ENCODE peak calls at places on chromosomes 16 and 17, in six cellular contexts. V is WTC11, L is endothelial cell, P is dorsolateral prefrontal cortex, Z is Caco-2, Y is left ventricle myocardium inferior. E is an unnamed sample.

GRCh38 chr16:27717726-27718125 is 167.8 kb downstream of the KATNIP start:
- DNase-seq in Y (no peak), P (no peak), V (no peak), L (no peak), Z (no peak), E (no peak)

GRCh38 chr16:19505600-19506303 is 16.1 kb downstream of the GDE1 start:
- DNase-seq in L (no peak), Z (no peak), V (no peak), Y (no peak), P (no peak), E (peak; percentile 74)

GRCh38 chr16:49635591-49636581 is 220.0 kb downstream of the ZNF423 start:
- DNase-seq in Y (no peak), L (no peak), Z (no peak), P (no peak), V (no peak), E (no peak)

GRCh38 chr17:11598274-11599221 is at the start of gene DNAH9:
- DNase-seq in Z (peak; percentile 79), V (peak; percentile 93), P (peak; percentile 78), Y (peak; percentile 97), L (no peak), E (no peak)

GRCh38 chr17:45838751-45839150 is 5.9 kb upstream of the SPPL2C start:
- DNase-seq in Z (no peak), Y (no peak), V (no peak), L (no peak), P (no peak), E (no peak)

GRCh38 chr17:80888276-80889160 is 103.1 kb upstream of the CHMP6 start:
- DNase-seq in Y (peak; percentile 13), L (no peak), V (peak; percentile 8), P (no peak), Z (no peak), E (no peak)

GRCh38 chr17:79915850-79916430 is 76.7 kb upstream of the CBX4 start:
- DNase-seq in V (peak; percentile 72), L (no peak), P (no peak), Z (peak; percentile 99), Y (no peak), E (peak; percentile 83)

GRCh38 chr17:76261421-76262215 is 3.5 kb upstream of the UBALD2 start:
- DNase-seq in Z (no peak), V (no peak), Y (no peak), P (no peak), L (peak; percentile 40), E (no peak)

GRCh38 chr17:8681175-8681949 is 50.8 kb upstream of the MYH10 start:
- DNase-seq in Z (no peak), Y (peak; percentile 31), V (no peak), L (no peak), P (no peak), E (no peak)

GRCh38 chr17:39769974-39770587 is 32.3 kb downstream of the GRB7 start:
- DNase-seq in Z (no peak), L (no peak), P (no peak), V (no peak), Y (no peak), E (peak; percentile 95)

GRCh38 chr17:39246274-39246673 is 20.5 kb upstream of the STAC2 start:
- DNase-seq in L (no peak), Y (no peak), V (no peak), Z (no peak), P (no peak), E (no peak)

GRCh38 chr16:819336-819735 is 18.8 kb upstream of the GNG13 start:
- DNase-seq in P (no peak), V (no peak), Z (no peak), L (no peak), Y (no peak), E (no peak)

GRCh38 chr17:5758651-5759050 is 174.3 kb upstream of the NLRP1 start:
- DNase-seq in Z (peak; percentile 4), L (no peak), Y (no peak), V (peak; percentile 53), P (no peak), E (peak; percentile 47)

GRCh38 chr17:82236142-82236971 is 7.5 kb downstream of the SLC16A3 start:
- DNase-seq in L (peak; percentile 77), P (peak; percentile 66), Y (peak; percentile 67), V (peak; percentile 79), Z (peak; percentile 72), E (peak; percentile 74)

GRCh38 chr17:64540118-64540776 is 33.5 kb downstream of the CEP95 start:
- DNase-seq in V (no peak), Z (no peak), Y (no peak), L (no peak), P (no peak), E (no peak)

GRCh38 chr17:81735181-81736102 is 23.4 kb downstream of the SLC25A10 start:
- DNase-seq in P (no peak), Z (peak; percentile 41), L (no peak), Y (no peak), V (no peak), E (peak; percentile 39)

GRCh38 chr16:68234188-68235104 is 1.5 kb downstream of the ESRP2 start:
- DNase-seq in L (no peak), P (no peak), Z (peak; percentile 96), V (peak; percentile 71), Y (no peak), E (peak; percentile 42)

GRCh38 chr17:82438401-82439193 is 12.0 kb downstream of the CYBC1 start:
- DNase-seq in L (no peak), Z (no peak), P (no peak), V (no peak), Y (no peak), E (no peak)

GRCh38 chr17:62826956-62827355 is 18.8 kb upstream of the MARCHF10 start:
- DNase-seq in V (no peak), Z (no peak), L (no peak), P (no peak), Y (no peak), E (no peak)

GRCh38 chr17:63426041-63426916 is 19.8 kb downstream of the CYB561 start:
- DNase-seq in L (no peak), Z (no peak), Y (no peak), V (no peak), P (no peak), E (no peak)

GRCh38 chr17:8226536-8227237 is 16.3 kb upstream of the AURKB start:
- DNase-seq in P (peak; percentile 40), L (peak; percentile 76), Z (peak; percentile 78), Y (peak; percentile 52), V (peak; percentile 81), E (peak; percentile 95)

GRCh38 chr16:9739301-9739700 is 442.9 kb downstream of the GRIN2A start:
- DNase-seq in L (no peak), Z (no peak), V (no peak), Y (no peak), P (no peak), E (no peak)

GRCh38 chr16:4298761-4299522 is 16.9 kb upstream of the GLIS2 start:
- DNase-seq in Z (peak; percentile 89), V (peak; percentile 76), L (peak; percentile 52), P (no peak), Y (peak; percentile 80), E (peak; percentile 89)

GRCh38 chr16:10509534-10510025 is 70.8 kb downstream of the EMP2 start:
- DNase-seq in P (no peak), L (peak; percentile 71), V (peak; percentile 56), Z (peak; percentile 80), Y (no peak), E (peak; percentile 82)

GRCh38 chr17:77054926-77055325 is 85.8 kb upstream of the SEC14L1 start:
- DNase-seq in L (no peak), Z (no peak), Y (no peak), V (no peak), P (no peak), E (no peak)

GRCh38 chr16:66115373-66115772 is 251.1 kb upstream of the CDH5 start:
- DNase-seq in V (no peak), Z (no peak), P (no peak), L (no peak), Y (no peak), E (no peak)
- TF ChIP-seq CTCF in V (peak; percentile 27), Z (no peak), P (no peak), L (no peak), Y (no peak), E (no peak)

DNA sequence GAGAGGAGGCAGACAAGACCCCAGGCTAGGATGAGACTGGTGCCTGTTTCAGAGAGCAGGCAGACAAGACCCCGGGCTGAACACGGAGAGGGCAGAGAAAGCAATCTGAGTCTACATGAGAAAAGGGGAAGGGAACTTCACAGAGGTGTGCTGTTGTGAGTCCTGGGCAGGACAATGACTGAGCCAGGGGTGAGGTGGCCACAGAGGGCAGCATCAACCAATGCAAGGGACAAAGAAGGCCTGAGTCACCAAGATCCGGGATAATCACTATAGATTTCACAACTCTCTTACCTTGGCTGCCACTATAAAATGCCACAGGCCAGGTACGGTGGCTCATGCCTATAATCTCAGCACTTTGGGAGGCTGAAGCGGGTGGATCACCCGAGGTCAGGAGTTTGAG is 89.0 kb downstream of the SLC39A11 start:
- DNase-seq in P (no peak), Z (no peak), V (no peak), L (no peak), Y (no peak), E (peak; percentile 56)
- TF ChIP-seq CTCF in P (no peak), Z (no peak), V (no peak), L (no peak), Y (no peak), E (no peak)

DNA sequence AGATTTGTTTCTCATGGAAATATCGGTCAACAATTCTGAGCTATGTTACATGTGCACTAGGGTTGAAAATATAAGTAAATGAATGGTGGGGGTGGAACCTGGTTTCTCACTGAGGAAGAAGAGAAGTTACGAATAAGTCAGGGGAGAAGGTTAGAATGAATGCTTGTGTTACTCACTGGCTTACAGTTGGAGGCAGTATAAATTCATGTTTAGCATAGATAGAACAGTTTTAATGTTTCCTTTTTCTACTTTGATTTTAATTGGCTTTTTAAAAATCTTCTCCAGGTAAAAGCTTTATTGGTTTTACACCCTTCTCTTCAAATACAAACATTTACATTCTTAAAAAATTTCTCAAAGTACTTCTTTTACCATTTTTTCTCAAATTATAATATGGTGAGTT is 1113.7 kb downstream of the CDH11 start:
- DNase-seq in P (no peak), V (no peak), Z (no peak), Y (no peak), L (no peak), E (no peak)
- TF ChIP-seq CTCF in P (no peak), V (no peak), Z (no peak), Y (no peak), L (no peak), E (no peak)

GRCh38 chr17:65799869-65800268 is 238.4 kb upstream of the AXIN2 start:
- DNase-seq in V (no peak), Y (no peak), P (no peak), L (no peak), Z (no peak), E (no peak)

GRCh38 chr17:65800655-65801054 is 239.2 kb upstream of the AXIN2 start:
- DNase-seq in V (no peak), Z (no peak), Y (no peak), L (no peak), P (no peak), E (no peak)

GRCh38 chr17:65799454-65799853 is 238.0 kb upstream of the AXIN2 start:
- DNase-seq in P (no peak), V (no peak), L (no peak), Z (no peak), Y (no peak), E (no peak)

GRCh38 chr17:65797101-65797500 is 235.7 kb upstream of the AXIN2 start:
- DNase-seq in Y (no peak), V (no peak), Z (no peak), L (no peak), P (no peak), E (no peak)

DNA sequence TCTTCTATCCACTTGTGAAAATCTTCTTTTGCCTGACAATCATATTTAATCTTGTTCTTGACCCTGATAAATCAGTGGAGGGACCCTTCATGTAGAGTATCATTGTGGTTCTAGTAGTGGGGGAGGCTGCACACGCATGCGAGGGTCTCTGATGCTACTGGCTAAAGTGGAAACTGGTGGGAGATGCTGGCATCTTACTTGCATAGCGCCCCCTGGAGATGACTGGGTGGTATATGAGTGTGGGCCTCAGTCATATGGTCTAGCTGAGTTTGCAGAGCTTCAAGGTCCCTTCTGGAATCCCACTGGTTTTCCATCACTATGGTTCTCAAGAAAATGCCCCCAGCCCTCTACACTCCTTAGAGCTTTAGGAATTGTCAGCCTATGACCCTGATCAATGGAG is 236.4 kb upstream of the AXIN2 start:
- DNase-seq in V (peak; percentile 67), L (peak; percentile 30), P (no peak), Z (peak; percentile 14), Y (no peak), E (peak; percentile 12)
- TF ChIP-seq CTCF in V (peak; percentile 74), L (peak; percentile 61), P (no peak), Z (peak; percentile 31), Y (peak; percentile 36), E (peak; percentile 16)

E was measured in MCF 10A.